ENCODE peak calls at places on chromosomes 6 and 20, in four cellular contexts. W is lung, J is HTR-8/SVneo, E is SJSA1. B is an unnamed sample.

GRCh38 chr6:56357616-56358373 is 110.4 kb upstream of the COL21A1 start:
- DNase-seq in J (no peak), E (peak; percentile 59), W (no peak), B (no peak)

GRCh38 chr6:15993716-15994228 is 135.1 kb upstream of the MYLIP start:
- DNase-seq in W (no peak), E (no peak), J (no peak), B (no peak)

GRCh38 chr6:21263531-21264287 is 329.8 kb upstream of the SOX4 start:
- DNase-seq in J (no peak), E (no peak), W (no peak), B (no peak)

GRCh38 chr20:49642808-49643207 is 70.9 kb downstream of the B4GALT5 start:
- DNase-seq in E (no peak), J (no peak), W (no peak), B (no peak)

GRCh38 chr6:137683886-137684285 is 183.2 kb upstream of the TNFAIP3 start:
- DNase-seq in E (no peak), W (no peak), J (no peak), B (no peak)

GRCh38 chr6:148608211-148608951 is 138.4 kb upstream of the UST start:
- DNase-seq in W (no peak), E (no peak), J (no peak), B (no peak)

GRCh38 chr6:105986998-105987397 is 99.1 kb upstream of the PRDM1 start:
- DNase-seq in W (no peak), J (no peak), E (no peak), B (no peak)

GRCh38 chr20:45850926-45851325 is 6.3 kb downstream of the ACOT8 start:
- DNase-seq in J (no peak), W (no peak), E (no peak), B (no peak)

GRCh38 chr6:133923938-133924593 is 29.0 kb upstream of the TBPL1 start:
- DNase-seq in J (peak; percentile 68), E (peak; percentile 58), W (peak; percentile 64), B (peak; percentile 8)

GRCh38 chr6:128347123-128347522 is 173.3 kb downstream of the PTPRK start:
- DNase-seq in W (no peak), E (no peak), J (no peak), B (no peak)

GRCh38 chr20:7147220-7147601 is 379.7 kb downstream of the BMP2 start:
- DNase-seq in E (no peak), J (no peak), W (no peak), B (no peak)

GRCh38 chr6:144252289-144252688 is 32.8 kb upstream of the UTRN start:
- DNase-seq in E (no peak), W (no peak), J (no peak), B (no peak)

GRCh38 chr6:114253431-114253830 is 89.4 kb downstream of the HS3ST5 start:
- DNase-seq in E (no peak), W (no peak), J (no peak), B (no peak)

GRCh38 chr20:934186-934840 is 18.2 kb upstream of the ANGPT4 start:
- DNase-seq in E (no peak), J (no peak), W (no peak), B (no peak)

GRCh38 chr6:15926256-15926655 is 202.6 kb upstream of the MYLIP start:
- DNase-seq in J (no peak), E (no peak), W (no peak), B (no peak)

GRCh38 chr6:22828179-22829062 is 259.1 kb downstream of the HDGFL1 start:
- DNase-seq in J (peak; percentile 69), E (peak; percentile 74), W (peak; percentile 43), B (peak; percentile 45)

GRCh38 chr6:33235221-33235634 is 26.9 kb downstream of the RING1 start:
- DNase-seq in E (no peak), J (no peak), W (no peak), B (no peak)

GRCh38 chr6:56890683-56891429 is 64.1 kb upstream of the BEND6 start:
- DNase-seq in E (peak; percentile 66), J (peak; percentile 59), W (no peak), B (peak; percentile 1)

GRCh38 chr20:50624351-50625016 is 66.9 kb downstream of the RIPOR3 start:
- DNase-seq in J (no peak), E (no peak), W (peak; percentile 43), B (no peak)

GRCh38 chr20:56426026-56426425 is 14.0 kb downstream of the CASS4 start:
- DNase-seq in E (no peak), J (no peak), W (no peak), B (no peak)

GRCh38 chr6:15369838-15370237 is 124.0 kb downstream of the JARID2 start:
- DNase-seq in E (no peak), W (no peak), J (no peak), B (no peak)

GRCh38 chr6:3744211-3744900 is 7.2 kb downstream of the PXDC1 start:
- DNase-seq in J (no peak), E (no peak), W (no peak), B (no peak)

GRCh38 chr6:107509506-107509905 is 19.6 kb downstream of the SOBP start:
- DNase-seq in J (no peak), E (no peak), W (no peak), B (no peak)

GRCh38 chr6:7484666-7485065 is 56.8 kb upstream of the DSP start:
- DNase-seq in W (no peak), E (no peak), J (no peak), B (no peak)

GRCh38 chr6:37314803-37315515 is 38.8 kb upstream of the RNF8 start:
- DNase-seq in E (no peak), W (no peak), J (peak; percentile 44), B (peak; percentile 17)

GRCh38 chr6:47571488-47571887 is 93.9 kb downstream of the CD2AP start:
- DNase-seq in W (no peak), J (no peak), E (no peak), B (no peak)

GRCh38 chr20:46139908-46140482 is 21.9 kb downstream of the CD40 start:
- DNase-seq in E (no peak), W (no peak), J (no peak), B (no peak)

GRCh38 chr20:48738399-48739304 is 89.1 kb downstream of the PREX1 start:
- DNase-seq in W (no peak), J (no peak), E (no peak), B (no peak)

GRCh38 chr6:5378331-5378730 is 117.0 kb downstream of the FARS2 start:
- DNase-seq in J (no peak), W (no peak), E (no peak), B (no peak)

GRCh38 chr6:104828478-104828877 is 31.2 kb downstream of the HACE1 start:
- DNase-seq in W (no peak), E (no peak), J (no peak), B (no peak)

GRCh38 chr20:50274570-50275430 is 84.2 kb downstream of the CEBPB start:
- DNase-seq in E (no peak), W (peak; percentile 80), J (no peak), B (no peak)

GRCh38 chr6:10146723-10147451 is 268.0 kb downstream of the TFAP2A start:
- DNase-seq in W (no peak), E (no peak), J (peak; percentile 62), B (peak; percentile 61)

GRCh38 chr6:162733489-162733888 is 5.7 kb downstream of the PACRG start:
- DNase-seq in E (no peak), W (no peak), J (no peak), B (no peak)

GRCh38 chr6:151665329-151665728 is 142.2 kb upstream of the ESR1 start:
- DNase-seq in J (no peak), E (no peak), W (no peak), B (no peak)

GRCh38 chr20:48035961-48036731 is 250.9 kb upstream of the SULF2 start:
- DNase-seq in E (no peak), J (no peak), W (no peak), B (no peak)

GRCh38 chr6:138337076-138337475 is 40.6 kb upstream of the SMIM28 start:
- DNase-seq in E (no peak), J (no peak), W (no peak), B (no peak)

B was measured in SW 1271.